ENCODE peak calls at places on chromosomes 2 and 18, in ten cellular contexts. L is prostate gland, C is heart left ventricle, F is Peyer's patch, D is spleen, N is adrenal gland, G is HCT116, J is gastrocnemius medialis, V is transverse colon, U is tibial nerve. K is an unnamed sample.

GRCh38 chr18:28158083-28158581 is 18.8 kb downstream of the CDH2 start:
- DNase-seq in U (no peak), L (no peak), C (no peak), N (peak), F (no peak), J (no peak), V (no peak), G (no peak), D (no peak), K (no peak)

GRCh38 chr2:182435754-182436153 is 8.9 kb upstream of the PDE1A start:
- DNase-seq in L (no peak), G (no peak), J (no peak), N (no peak), V (no peak), D (no peak), F (no peak), C (no peak), U (no peak), K (no peak)

GRCh38 chr2:217530399-217531100 is 472.2 kb downstream of the TNS1 start:
- DNase-seq in D (no peak), G (no peak), C (peak), J (no peak), L (no peak), F (no peak), N (no peak), U (no peak), V (no peak), K (no peak)

GRCh38 chr2:46849741-46850474 is 65.7 kb downstream of the MCFD2 start:
- DNase-seq in C (peak), L (peak), N (peak), G (no peak), D (no peak), U (no peak), F (peak), J (no peak), V (peak), K (no peak)

GRCh38 chr2:43193996-43194869 is 32.2 kb downstream of the ZFP36L2 start:
- DNase-seq in N (no peak), C (no peak), D (no peak), V (peak), F (peak), G (no peak), J (no peak), L (no peak), U (no peak), K (no peak)

GRCh38 chr2:96729748-96730147 is 10.1 kb downstream of the LMAN2L start:
- DNase-seq in L (no peak), V (no peak), C (no peak), U (no peak), J (no peak), F (no peak), N (no peak), D (no peak), G (no peak), K (no peak)

GRCh38 chr18:79627750-79628294 is 51.8 kb upstream of the CTDP1 start:
- DNase-seq in F (no peak), G (no peak), N (no peak), V (no peak), L (no peak), C (no peak), J (no peak), D (peak), U (no peak), K (no peak)

GRCh38 chr2:152620218-152620617 is 97.0 kb downstream of the PRPF40A start:
- DNase-seq in D (no peak), J (peak), V (no peak), F (no peak), N (no peak), U (no peak), G (no peak), L (no peak), C (no peak), K (no peak)

GRCh38 chr2:19611491-19612332 is 253.3 kb upstream of the OSR1 start:
- DNase-seq in J (no peak), F (no peak), N (no peak), L (no peak), V (peak), C (no peak), U (no peak), D (no peak), G (peak), K (no peak)

GRCh38 chr2:75157435-75157834 is 41.9 kb downstream of the TACR1 start:
- DNase-seq in G (no peak), V (no peak), J (no peak), C (no peak), U (no peak), N (no peak), L (no peak), F (no peak), D (no peak), K (no peak)

DNA sequence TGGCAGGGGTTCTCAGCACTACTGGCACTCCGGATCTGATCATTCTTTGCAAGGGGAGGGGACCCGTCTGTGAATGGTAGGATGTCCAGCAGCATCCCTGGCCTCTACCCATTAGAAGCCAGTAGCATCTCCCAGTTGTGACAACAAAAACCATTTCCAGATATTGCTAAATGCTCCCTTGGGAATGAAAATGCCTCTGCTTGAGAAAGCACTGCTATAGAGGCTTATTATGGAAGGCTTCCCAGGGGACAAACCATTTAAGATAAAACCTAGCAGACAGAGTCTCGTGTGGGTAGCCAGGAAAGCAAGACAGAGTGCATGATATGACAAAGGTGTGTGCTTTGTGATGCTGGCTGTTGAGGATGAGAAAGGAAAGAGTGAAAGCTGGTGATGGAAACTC is 273.7 kb downstream of the TMX3 start:
- DNase-seq in D (no peak), F (no peak), N (no peak), G (no peak), L (no peak), C (no peak), J (no peak), U (no peak), V (no peak), K (no peak)
- H3K4me3 ChIP-seq in D (no peak), F (no peak), N (no peak), G (no peak), L (no peak), C (no peak), J (no peak), U (no peak), V (no peak), K (no peak)

GRCh38 chr18:63949068-63949737 is at the start of gene HMSD:
- DNase-seq in F (peak), L (no peak), J (no peak), C (peak), V (peak), G (peak), U (peak), N (peak), D (peak), K (peak)

GRCh38 chr18:63953811-63954210 is 4.7 kb downstream of the HMSD start:
- DNase-seq in L (no peak), C (no peak), U (no peak), V (no peak), F (no peak), D (no peak), J (no peak), N (no peak), G (no peak), K (no peak)

GRCh38 chr18:63947051-63947790 is 1.9 kb upstream of the HMSD start:
- DNase-seq in D (no peak), N (no peak), L (no peak), F (no peak), C (no peak), J (no peak), G (no peak), V (no peak), U (no peak), K (no peak)

GRCh38 chr18:63956755-63957154 is 7.7 kb downstream of the HMSD start:
- DNase-seq in D (no peak), N (no peak), L (no peak), U (no peak), C (no peak), J (no peak), G (no peak), F (no peak), V (no peak), K (no peak)

GRCh38 chr18:63951302-63951705 is 2.2 kb downstream of the HMSD start:
- DNase-seq in U (no peak), D (no peak), V (no peak), J (no peak), L (no peak), N (no peak), G (no peak), F (no peak), C (no peak), K (no peak)
- TF ChIP-seq CTCF in U (no peak), D (no peak), V (no peak), J (no peak), L (no peak), N (no peak), G (peak), F (no peak), C (no peak), K (no peak)

GRCh38 chr2:23689131-23689700 is 237.7 kb downstream of the ATAD2B start:
- DNase-seq in J (no peak), V (no peak), U (no peak), G (no peak), C (no peak), F (no peak), N (no peak), D (no peak), L (no peak), K (no peak)
- TF ChIP-seq POLR2A in J (no peak), V (no peak), U (no peak), G (no peak), C (no peak), F (no peak), N (no peak), D (no peak), L (no peak), K (no peak)

DNA sequence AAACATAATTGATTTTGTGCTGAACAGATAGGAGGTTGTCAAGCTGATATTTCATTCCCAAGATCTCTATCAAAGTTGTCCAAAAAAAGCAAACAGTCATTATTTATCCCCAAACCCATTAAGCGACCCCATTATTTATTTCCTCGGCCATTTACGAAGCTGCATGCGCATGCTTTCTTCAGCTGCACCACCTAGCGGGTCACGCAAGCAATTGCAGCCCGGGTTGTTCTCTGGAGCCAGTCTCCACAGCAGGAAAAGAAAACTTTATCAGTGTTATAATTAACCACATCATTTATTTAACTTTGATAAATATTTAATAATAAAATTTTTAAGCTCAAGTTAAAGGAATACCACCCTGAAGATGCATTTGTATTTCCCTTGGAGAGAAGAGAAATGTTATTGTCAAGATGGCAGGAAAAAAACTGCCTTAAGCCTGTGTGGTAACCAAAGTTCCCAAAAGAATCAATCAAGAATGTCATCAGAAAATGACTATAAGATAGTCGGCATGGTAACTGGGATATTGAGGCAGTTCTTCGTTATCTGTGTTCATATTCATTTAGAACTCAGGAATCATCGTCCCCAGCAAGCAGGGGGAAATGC is 304.7 kb downstream of the FBXO15 start:
- DNase-seq in V (peak), G (peak), L (peak), C (peak), D (no peak), J (no peak), F (no peak), N (peak), U (peak), K (peak)
- H3K4me3 ChIP-seq in V (no peak), G (no peak), L (no peak), C (no peak), D (no peak), J (peak), F (no peak), N (no peak), U (no peak), K (no peak)